ENCODE peak calls at places on chromosomes 7 and 10, in five cellular contexts. One of them, this sample, is unnamed.

GRCh38 chr7:46930336-46930735 is 651.6 kb downstream of the TNS3 start:
- DNase-seq in fibroblast of the aortic adventitia: peak; percentile 93
- DNase-seq in colonic mucosa: no peak
- DNase-seq in choroid plexus epithelial cell: peak; percentile 97
- DNase-seq in left ventricle myocardium inferior: no peak
- DNase-seq in this sample: peak; percentile 93

GRCh38 chr7:149468208-149468607 is 7.3 kb upstream of the ZNF777 start:
- DNase-seq in left ventricle myocardium inferior: no peak
- DNase-seq in choroid plexus epithelial cell: peak; percentile 7
- DNase-seq in fibroblast of the aortic adventitia: no peak
- DNase-seq in colonic mucosa: no peak
- DNase-seq in this sample: peak; percentile 24

GRCh38 chr7:39016609-39017008 is 38.9 kb downstream of the POU6F2 start:
- DNase-seq in left ventricle myocardium inferior: no peak
- DNase-seq in choroid plexus epithelial cell: no peak
- DNase-seq in fibroblast of the aortic adventitia: no peak
- DNase-seq in colonic mucosa: peak; percentile 24
- DNase-seq in this sample: no peak

GRCh38 chr7:144384071-144384470 is 19.4 kb downstream of the NOBOX start:
- DNase-seq in colonic mucosa: peak; percentile 46
- DNase-seq in choroid plexus epithelial cell: peak; percentile 68
- DNase-seq in fibroblast of the aortic adventitia: no peak
- DNase-seq in left ventricle myocardium inferior: no peak
- DNase-seq in this sample: no peak

GRCh38 chr7:29858080-29858951 is 52.0 kb downstream of the WIPF3 start:
- DNase-seq in fibroblast of the aortic adventitia: no peak
- DNase-seq in left ventricle myocardium inferior: no peak
- DNase-seq in colonic mucosa: no peak
- DNase-seq in choroid plexus epithelial cell: no peak
- DNase-seq in this sample: no peak

GRCh38 chr7:142412551-142413193 is 154.8 kb upstream of the PRSS58 start:
- DNase-seq in left ventricle myocardium inferior: no peak
- DNase-seq in choroid plexus epithelial cell: peak; percentile 85
- DNase-seq in colonic mucosa: peak; percentile 38
- DNase-seq in fibroblast of the aortic adventitia: peak; percentile 56
- DNase-seq in this sample: peak; percentile 20

GRCh38 chr10:351770-352318 is 216.6 kb downstream of the ZMYND11 start:
- DNase-seq in fibroblast of the aortic adventitia: no peak
- DNase-seq in left ventricle myocardium inferior: no peak
- DNase-seq in choroid plexus epithelial cell: no peak
- DNase-seq in colonic mucosa: no peak
- DNase-seq in this sample: no peak

GRCh38 chr7:149027055-149027454 is 1.2 kb downstream of the PDIA4 start:
- DNase-seq in choroid plexus epithelial cell: no peak
- DNase-seq in fibroblast of the aortic adventitia: peak; percentile 27
- DNase-seq in left ventricle myocardium inferior: no peak
- DNase-seq in colonic mucosa: no peak
- DNase-seq in this sample: no peak

GRCh38 chr7:132846086-132846485 is 235.8 kb downstream of the CHCHD3 start:
- DNase-seq in fibroblast of the aortic adventitia: no peak
- DNase-seq in choroid plexus epithelial cell: no peak
- DNase-seq in colonic mucosa: no peak
- DNase-seq in left ventricle myocardium inferior: peak; percentile 14
- DNase-seq in this sample: no peak

GRCh38 chr7:142863891-142864685 is 9.2 kb downstream of the EPHB6 start:
- DNase-seq in fibroblast of the aortic adventitia: no peak
- DNase-seq in left ventricle myocardium inferior: no peak
- DNase-seq in colonic mucosa: no peak
- DNase-seq in choroid plexus epithelial cell: no peak
- DNase-seq in this sample: no peak

GRCh38 chr7:115533785-115534184 is 496.8 kb downstream of the TFEC start:
- DNase-seq in fibroblast of the aortic adventitia: peak; percentile 27
- DNase-seq in left ventricle myocardium inferior: no peak
- DNase-seq in colonic mucosa: no peak
- DNase-seq in choroid plexus epithelial cell: peak; percentile 34
- DNase-seq in this sample: no peak

GRCh38 chr7:113247198-113247597 is 128.8 kb upstream of the SMIM30 start:
- DNase-seq in left ventricle myocardium inferior: no peak
- DNase-seq in colonic mucosa: no peak
- DNase-seq in choroid plexus epithelial cell: peak; percentile 13
- DNase-seq in fibroblast of the aortic adventitia: no peak
- DNase-seq in this sample: no peak

GRCh38 chr7:140005754-140006503 is 56.8 kb downstream of the PARP12 start:
- DNase-seq in fibroblast of the aortic adventitia: peak; percentile 9
- DNase-seq in left ventricle myocardium inferior: no peak
- DNase-seq in choroid plexus epithelial cell: peak; percentile 50
- DNase-seq in colonic mucosa: peak; percentile 33
- DNase-seq in this sample: no peak

GRCh38 chr10:102628451-102628911 is 15.8 kb upstream of the TRIM8 start:
- DNase-seq in left ventricle myocardium inferior: peak; percentile 78
- DNase-seq in choroid plexus epithelial cell: no peak
- DNase-seq in fibroblast of the aortic adventitia: no peak
- DNase-seq in colonic mucosa: no peak
- DNase-seq in this sample: no peak

GRCh38 chr7:151399906-151400305 is 9.9 kb downstream of the WDR86 start:
- DNase-seq in choroid plexus epithelial cell: no peak
- DNase-seq in colonic mucosa: no peak
- DNase-seq in left ventricle myocardium inferior: no peak
- DNase-seq in fibroblast of the aortic adventitia: no peak
- DNase-seq in this sample: no peak

GRCh38 chr10:120989279-120989678 is 138.1 kb downstream of the WDR11 start:
- DNase-seq in choroid plexus epithelial cell: no peak
- DNase-seq in colonic mucosa: no peak
- DNase-seq in fibroblast of the aortic adventitia: no peak
- DNase-seq in left ventricle myocardium inferior: no peak
- DNase-seq in this sample: no peak

GRCh38 chr10:31129261-31129660 is 97.6 kb upstream of the ZNF438 start:
- DNase-seq in colonic mucosa: peak; percentile 38
- DNase-seq in left ventricle myocardium inferior: no peak
- DNase-seq in fibroblast of the aortic adventitia: peak; percentile 98
- DNase-seq in choroid plexus epithelial cell: peak; percentile 94
- DNase-seq in this sample: peak; percentile 60

GRCh38 chr10:124545756-124546369 is 84.2 kb downstream of the LHPP start:
- DNase-seq in choroid plexus epithelial cell: no peak
- DNase-seq in fibroblast of the aortic adventitia: no peak
- DNase-seq in colonic mucosa: no peak
- DNase-seq in left ventricle myocardium inferior: no peak
- DNase-seq in this sample: no peak

GRCh38 chr7:70131807-70132565 is 533.7 kb downstream of the AUTS2 start:
- DNase-seq in choroid plexus epithelial cell: no peak
- DNase-seq in fibroblast of the aortic adventitia: no peak
- DNase-seq in left ventricle myocardium inferior: no peak
- DNase-seq in colonic mucosa: no peak
- DNase-seq in this sample: no peak

GRCh38 chr7:56175086-56175760 is 59.0 kb upstream of the NUPR2 start:
- DNase-seq in left ventricle myocardium inferior: peak; percentile 28
- DNase-seq in choroid plexus epithelial cell: no peak
- DNase-seq in fibroblast of the aortic adventitia: no peak
- DNase-seq in colonic mucosa: peak; percentile 20
- DNase-seq in this sample: no peak

GRCh38 chr10:12605580-12606405 is 256.4 kb downstream of the CAMK1D start:
- DNase-seq in colonic mucosa: peak; percentile 94
- DNase-seq in choroid plexus epithelial cell: peak; percentile 74
- DNase-seq in left ventricle myocardium inferior: peak; percentile 60
- DNase-seq in fibroblast of the aortic adventitia: peak; percentile 27
- DNase-seq in this sample: no peak

GRCh38 chr7:7829667-7830066 is 111.3 kb upstream of the RPA3 start:
- DNase-seq in choroid plexus epithelial cell: peak; percentile 7
- DNase-seq in colonic mucosa: no peak
- DNase-seq in fibroblast of the aortic adventitia: no peak
- DNase-seq in left ventricle myocardium inferior: no peak
- DNase-seq in this sample: no peak

GRCh38 chr10:100816671-100817070 is 71.3 kb downstream of the PAX2 start:
- DNase-seq in choroid plexus epithelial cell: no peak
- DNase-seq in fibroblast of the aortic adventitia: no peak
- DNase-seq in left ventricle myocardium inferior: no peak
- DNase-seq in colonic mucosa: no peak
- DNase-seq in this sample: no peak

GRCh38 chr10:125521721-125522680 is 161.0 kb downstream of the TEX36 start:
- DNase-seq in colonic mucosa: no peak
- DNase-seq in fibroblast of the aortic adventitia: no peak
- DNase-seq in left ventricle myocardium inferior: no peak
- DNase-seq in choroid plexus epithelial cell: no peak
- DNase-seq in this sample: no peak

GRCh38 chr7:12139421-12139820 is 71.7 kb upstream of the TMEM106B start:
- DNase-seq in colonic mucosa: no peak
- DNase-seq in left ventricle myocardium inferior: no peak
- DNase-seq in fibroblast of the aortic adventitia: no peak
- DNase-seq in choroid plexus epithelial cell: peak; percentile 17
- DNase-seq in this sample: peak; percentile 18

GRCh38 chr7:16891338-16891737 is 9.6 kb upstream of the AGR3 start:
- DNase-seq in choroid plexus epithelial cell: peak; percentile 88
- DNase-seq in fibroblast of the aortic adventitia: peak; percentile 71
- DNase-seq in colonic mucosa: peak; percentile 58
- DNase-seq in left ventricle myocardium inferior: no peak
- DNase-seq in this sample: peak; percentile 29

DNA sequence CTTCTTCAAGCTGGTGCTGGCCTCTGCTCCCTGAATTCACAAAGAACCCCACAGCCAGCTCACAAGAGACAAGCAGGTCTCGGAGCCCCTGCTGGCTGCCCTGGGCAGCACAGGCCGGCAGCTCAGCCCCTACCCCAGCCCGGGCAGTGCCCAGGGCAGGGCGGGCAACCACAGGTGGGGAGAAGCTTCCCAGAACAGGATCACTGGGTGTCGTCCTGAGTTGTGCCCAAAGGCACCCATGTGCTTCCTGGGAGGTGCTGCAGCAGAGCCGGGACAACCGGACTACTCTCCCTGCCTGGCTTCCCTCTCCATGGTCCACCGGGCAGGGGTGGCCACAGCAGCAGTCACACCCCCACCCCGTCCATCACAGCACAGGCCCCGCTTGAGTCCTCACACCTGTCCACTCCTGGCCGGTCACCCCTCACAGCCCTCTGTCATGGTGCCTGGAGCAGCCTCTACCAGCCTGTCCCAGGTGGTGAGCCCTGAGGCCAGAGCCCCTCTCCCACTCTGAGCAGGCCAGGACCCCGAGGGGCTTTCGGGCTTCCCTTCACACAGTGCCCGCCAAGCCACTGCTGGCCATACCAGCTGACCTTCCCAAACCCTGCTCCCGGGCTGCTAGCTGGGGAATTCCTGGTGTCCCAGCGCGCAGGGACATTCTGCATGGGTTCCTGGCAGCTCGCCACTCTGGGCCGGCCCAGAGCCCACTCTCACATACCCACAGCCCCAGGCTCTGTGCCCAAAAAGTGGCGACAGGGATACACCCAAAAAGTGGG is 3.1 kb downstream of the RASGEF1A start:
- DNase-seq in choroid plexus epithelial cell: no peak
- DNase-seq in left ventricle myocardium inferior: no peak
- DNase-seq in fibroblast of the aortic adventitia: no peak
- DNase-seq in colonic mucosa: no peak
- DNase-seq in this sample: no peak
- TF ChIP-seq CTCF in choroid plexus epithelial cell: peak; percentile 43
- TF ChIP-seq CTCF in left ventricle myocardium inferior: no peak
- TF ChIP-seq CTCF in fibroblast of the aortic adventitia: peak; percentile 13
- TF ChIP-seq CTCF in colonic mucosa: no peak
- TF ChIP-seq CTCF in this sample: peak; percentile 24

GRCh38 chr7:18086165-18087030 is 58.8 kb upstream of the PRPS1L1 start:
- DNase-seq in colonic mucosa: no peak
- DNase-seq in left ventricle myocardium inferior: peak; percentile 43
- DNase-seq in fibroblast of the aortic adventitia: peak; percentile 14
- DNase-seq in choroid plexus epithelial cell: peak; percentile 1
- DNase-seq in this sample: no peak
- H3K4me3 ChIP-seq in colonic mucosa: peak overlapping the region; percentile 58
- H3K4me3 ChIP-seq in left ventricle myocardium inferior: peak overlapping the region; percentile 85
- H3K4me3 ChIP-seq in fibroblast of the aortic adventitia: peak overlapping the region; percentile 73
- H3K4me3 ChIP-seq in choroid plexus epithelial cell: peak overlapping the region; percentile 58
- H3K4me3 ChIP-seq in this sample: peak overlapping the region; percentile 53

DNA sequence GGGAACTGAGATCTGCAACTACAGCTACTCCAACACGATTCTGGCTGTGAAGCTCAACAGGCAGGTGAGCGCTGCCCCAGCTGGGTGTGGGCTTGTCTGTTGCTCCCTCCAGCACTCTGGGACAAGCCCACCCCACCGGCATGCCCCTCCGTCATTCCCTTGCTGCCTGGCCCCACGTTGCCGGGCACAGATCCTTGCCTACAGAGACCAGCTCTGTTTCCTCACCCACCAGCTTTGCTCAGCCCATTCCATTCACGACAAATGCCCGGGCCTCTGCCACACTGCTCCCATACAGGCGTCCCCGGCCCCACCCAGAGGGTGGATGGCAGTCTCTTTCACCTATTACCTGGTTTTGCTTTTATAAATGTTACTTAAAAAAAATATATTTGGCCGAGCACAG is 24.6 kb downstream of the WIPI2 start:
- DNase-seq in colonic mucosa: no peak
- DNase-seq in left ventricle myocardium inferior: no peak
- DNase-seq in choroid plexus epithelial cell: no peak
- DNase-seq in fibroblast of the aortic adventitia: no peak
- DNase-seq in this sample: no peak
- TF ChIP-seq CTCF in colonic mucosa: no peak
- TF ChIP-seq CTCF in left ventricle myocardium inferior: no peak
- TF ChIP-seq CTCF in choroid plexus epithelial cell: no peak
- TF ChIP-seq CTCF in fibroblast of the aortic adventitia: no peak
- TF ChIP-seq CTCF in this sample: no peak

DNA sequence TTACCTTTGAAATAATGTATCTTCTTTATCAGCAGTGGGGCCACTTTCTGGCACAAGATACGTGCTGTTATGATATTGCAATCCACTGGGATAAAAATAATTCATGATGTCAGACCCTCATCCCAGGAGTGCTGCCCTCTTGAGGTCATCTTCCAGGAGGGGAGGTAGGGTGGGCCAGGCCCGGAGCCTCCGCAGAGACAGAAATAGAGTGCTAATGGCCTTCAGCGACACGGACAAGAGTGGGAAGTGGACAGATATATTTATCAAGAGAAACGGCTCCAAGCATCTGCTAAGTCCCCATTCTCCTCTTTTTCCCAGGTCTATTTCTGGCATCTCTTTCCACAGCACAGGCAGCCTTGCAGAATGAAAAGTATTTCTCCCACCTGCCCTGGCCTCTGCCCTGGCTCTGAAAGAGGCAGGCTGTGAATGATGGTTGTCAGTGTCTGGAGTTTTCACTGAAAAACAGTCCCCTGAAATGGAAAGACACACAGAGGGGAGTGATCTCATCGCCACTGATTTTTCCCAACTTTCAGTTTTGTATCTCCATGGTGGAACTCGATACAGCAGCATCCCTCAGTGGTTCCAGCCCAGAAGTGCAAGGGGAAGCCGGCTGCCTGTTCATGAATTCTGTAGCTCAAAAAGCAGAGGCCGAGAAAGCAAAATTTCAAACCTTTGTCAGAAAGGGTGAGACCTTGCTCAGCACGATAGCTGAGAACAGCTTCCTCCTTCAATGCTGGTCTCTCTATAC is 251.7 kb upstream of the MYO3A start:
- DNase-seq in choroid plexus epithelial cell: peak; percentile 83
- DNase-seq in fibroblast of the aortic adventitia: peak; percentile 52
- DNase-seq in colonic mucosa: no peak
- DNase-seq in left ventricle myocardium inferior: no peak
- DNase-seq in this sample: no peak
- H3K4me3 ChIP-seq in choroid plexus epithelial cell: peak overlapping the region; percentile 50
- H3K4me3 ChIP-seq in fibroblast of the aortic adventitia: peak overlapping the region; percentile 46
- H3K4me3 ChIP-seq in colonic mucosa: no peak overlapping the region
- H3K4me3 ChIP-seq in left ventricle myocardium inferior: peak overlapping the region; percentile 54
- H3K4me3 ChIP-seq in this sample: no peak overlapping the region

This sample was measured in AG09309.